ENCODE peak calls at places on chromosomes 2 and 18, in eight cellular contexts. One of them, this sample, is unnamed.

GRCh38 chr2:212791579-212791978 is 253.0 kb upstream of the ERBB4 start:
- DNase-seq in mesendoderm: no peak
- DNase-seq in heart left ventricle: no peak
- DNase-seq in endodermal cell: no peak
- DNase-seq in neuronal stem cell: no peak
- DNase-seq in right cardiac atrium: no peak
- DNase-seq in PC-3: no peak
- DNase-seq in thoracic aorta: no peak
- DNase-seq in this sample: no peak

GRCh38 chr2:71746946-71747501 is 293.7 kb downstream of the DYSF start:
- DNase-seq in heart left ventricle: peak; percentile 47
- DNase-seq in neuronal stem cell: no peak
- DNase-seq in right cardiac atrium: peak; percentile 78
- DNase-seq in endodermal cell: peak; percentile 55
- DNase-seq in thoracic aorta: peak; percentile 25
- DNase-seq in PC-3: peak; percentile 49
- DNase-seq in mesendoderm: peak; percentile 19
- DNase-seq in this sample: no peak

GRCh38 chr2:24894750-24895149 is 25.3 kb downstream of the ADCY3 start:
- DNase-seq in neuronal stem cell: no peak
- DNase-seq in mesendoderm: no peak
- DNase-seq in heart left ventricle: no peak
- DNase-seq in thoracic aorta: no peak
- DNase-seq in right cardiac atrium: no peak
- DNase-seq in endodermal cell: no peak
- DNase-seq in PC-3: no peak
- DNase-seq in this sample: no peak

GRCh38 chr2:37802106-37802791 is 122.8 kb upstream of the RMDN2 start:
- DNase-seq in right cardiac atrium: no peak
- DNase-seq in heart left ventricle: no peak
- DNase-seq in endodermal cell: no peak
- DNase-seq in PC-3: peak; percentile 85
- DNase-seq in neuronal stem cell: no peak
- DNase-seq in thoracic aorta: no peak
- DNase-seq in mesendoderm: no peak
- DNase-seq in this sample: no peak

GRCh38 chr2:1556776-1557466 is 143.7 kb downstream of the TPO start:
- DNase-seq in right cardiac atrium: peak; percentile 54
- DNase-seq in mesendoderm: peak; percentile 57
- DNase-seq in endodermal cell: no peak
- DNase-seq in heart left ventricle: peak; percentile 70
- DNase-seq in neuronal stem cell: no peak
- DNase-seq in thoracic aorta: no peak
- DNase-seq in PC-3: peak; percentile 59
- DNase-seq in this sample: no peak

GRCh38 chr2:208466920-208467298 is 60.3 kb downstream of the PTH2R start:
- DNase-seq in endodermal cell: no peak
- DNase-seq in neuronal stem cell: no peak
- DNase-seq in right cardiac atrium: no peak
- DNase-seq in mesendoderm: no peak
- DNase-seq in PC-3: no peak
- DNase-seq in heart left ventricle: no peak
- DNase-seq in thoracic aorta: no peak
- DNase-seq in this sample: no peak

GRCh38 chr18:8718401-8718913 is 13.1 kb downstream of the MTCL1 start:
- DNase-seq in thoracic aorta: no peak
- DNase-seq in heart left ventricle: no peak
- DNase-seq in neuronal stem cell: no peak
- DNase-seq in mesendoderm: no peak
- DNase-seq in right cardiac atrium: no peak
- DNase-seq in endodermal cell: no peak
- DNase-seq in PC-3: no peak
- DNase-seq in this sample: no peak

GRCh38 chr2:37984589-37984988 is 59.5 kb downstream of the RMDN2 start:
- DNase-seq in endodermal cell: no peak
- DNase-seq in PC-3: peak; percentile 41
- DNase-seq in heart left ventricle: no peak
- DNase-seq in thoracic aorta: no peak
- DNase-seq in right cardiac atrium: no peak
- DNase-seq in neuronal stem cell: no peak
- DNase-seq in mesendoderm: peak; percentile 13
- DNase-seq in this sample: no peak

GRCh38 chr2:44244135-44244871 is 31.0 kb upstream of the SLC3A1 start:
- DNase-seq in PC-3: peak; percentile 79
- DNase-seq in mesendoderm: peak; percentile 77
- DNase-seq in right cardiac atrium: peak; percentile 53
- DNase-seq in thoracic aorta: no peak
- DNase-seq in endodermal cell: peak; percentile 79
- DNase-seq in neuronal stem cell: peak; percentile 63
- DNase-seq in heart left ventricle: peak; percentile 47
- DNase-seq in this sample: no peak

GRCh38 chr2:25230128-25230527 is 61.7 kb upstream of the POMC start:
- DNase-seq in thoracic aorta: no peak
- DNase-seq in right cardiac atrium: no peak
- DNase-seq in mesendoderm: no peak
- DNase-seq in PC-3: no peak
- DNase-seq in heart left ventricle: no peak
- DNase-seq in endodermal cell: no peak
- DNase-seq in neuronal stem cell: no peak
- DNase-seq in this sample: no peak

GRCh38 chr2:17752892-17753802 is 463 bp downstream of the SMC6 start:
- DNase-seq in PC-3: peak; percentile 60
- DNase-seq in mesendoderm: peak; percentile 83
- DNase-seq in heart left ventricle: peak; percentile 54
- DNase-seq in neuronal stem cell: no peak
- DNase-seq in right cardiac atrium: no peak
- DNase-seq in thoracic aorta: no peak
- DNase-seq in endodermal cell: peak; percentile 82
- DNase-seq in this sample: no peak

GRCh38 chr2:43513796-43514195 is 82.0 kb downstream of the THADA start:
- DNase-seq in neuronal stem cell: no peak
- DNase-seq in thoracic aorta: no peak
- DNase-seq in right cardiac atrium: no peak
- DNase-seq in mesendoderm: no peak
- DNase-seq in endodermal cell: no peak
- DNase-seq in PC-3: no peak
- DNase-seq in heart left ventricle: no peak
- DNase-seq in this sample: no peak

GRCh38 chr2:44136186-44136585 is 32.5 kb upstream of the PPM1B start:
- DNase-seq in PC-3: peak; percentile 68
- DNase-seq in right cardiac atrium: no peak
- DNase-seq in mesendoderm: peak; percentile 95
- DNase-seq in thoracic aorta: no peak
- DNase-seq in neuronal stem cell: no peak
- DNase-seq in heart left ventricle: no peak
- DNase-seq in endodermal cell: no peak
- DNase-seq in this sample: no peak

GRCh38 chr2:29966256-29966655 is 44.9 kb upstream of the ALK start:
- DNase-seq in heart left ventricle: no peak
- DNase-seq in endodermal cell: no peak
- DNase-seq in right cardiac atrium: no peak
- DNase-seq in thoracic aorta: no peak
- DNase-seq in PC-3: no peak
- DNase-seq in neuronal stem cell: no peak
- DNase-seq in mesendoderm: no peak
- DNase-seq in this sample: peak; percentile 54

GRCh38 chr2:226511327-226511726 is 288.3 kb downstream of the IRS1 start:
- DNase-seq in mesendoderm: no peak
- DNase-seq in PC-3: no peak
- DNase-seq in thoracic aorta: no peak
- DNase-seq in heart left ventricle: no peak
- DNase-seq in endodermal cell: no peak
- DNase-seq in right cardiac atrium: no peak
- DNase-seq in neuronal stem cell: no peak
- DNase-seq in this sample: no peak

GRCh38 chr2:162058973-162059668 is 14.9 kb downstream of the DPP4 start:
- DNase-seq in mesendoderm: no peak
- DNase-seq in heart left ventricle: no peak
- DNase-seq in thoracic aorta: no peak
- DNase-seq in endodermal cell: no peak
- DNase-seq in right cardiac atrium: no peak
- DNase-seq in PC-3: no peak
- DNase-seq in neuronal stem cell: no peak
- DNase-seq in this sample: no peak

GRCh38 chr2:127411609-127412370 is 6.4 kb upstream of the PROC start:
- DNase-seq in thoracic aorta: no peak
- DNase-seq in heart left ventricle: no peak
- DNase-seq in right cardiac atrium: no peak
- DNase-seq in mesendoderm: no peak
- DNase-seq in neuronal stem cell: no peak
- DNase-seq in PC-3: no peak
- DNase-seq in endodermal cell: no peak
- DNase-seq in this sample: no peak

GRCh38 chr18:9673296-9674251 is 34.5 kb upstream of the RAB31 start:
- DNase-seq in PC-3: peak; percentile 94
- DNase-seq in mesendoderm: peak; percentile 87
- DNase-seq in right cardiac atrium: no peak
- DNase-seq in heart left ventricle: no peak
- DNase-seq in endodermal cell: peak; percentile 69
- DNase-seq in neuronal stem cell: no peak
- DNase-seq in thoracic aorta: no peak
- DNase-seq in this sample: peak; percentile 90

GRCh38 chr2:146634256-146635068 is 1210.4 kb upstream of the ACVR2A start:
- DNase-seq in neuronal stem cell: no peak
- DNase-seq in thoracic aorta: no peak
- DNase-seq in PC-3: peak; percentile 97
- DNase-seq in endodermal cell: no peak
- DNase-seq in right cardiac atrium: no peak
- DNase-seq in mesendoderm: no peak
- DNase-seq in heart left ventricle: no peak
- DNase-seq in this sample: peak; percentile 96

GRCh38 chr2:201259216-201259615 is 1.1 kb upstream of the CASP8 start:
- DNase-seq in mesendoderm: no peak
- DNase-seq in right cardiac atrium: no peak
- DNase-seq in heart left ventricle: no peak
- DNase-seq in thoracic aorta: no peak
- DNase-seq in neuronal stem cell: no peak
- DNase-seq in endodermal cell: peak; percentile 28
- DNase-seq in PC-3: no peak
- DNase-seq in this sample: no peak
- H3K4me1 ChIP-seq in mesendoderm: peaks cover 13% of the 10 kb centered on the region
- H3K4me1 ChIP-seq in right cardiac atrium: peaks cover 2% of the 10 kb centered on the region
- H3K4me1 ChIP-seq in heart left ventricle: no peaks in the 10 kb centered on the region
- H3K4me1 ChIP-seq in thoracic aorta: peaks cover 11% of the 10 kb centered on the region
- H3K4me1 ChIP-seq in neuronal stem cell: peaks cover 10% of the 10 kb centered on the region
- H3K4me1 ChIP-seq in endodermal cell: no peaks in the 10 kb centered on the region
- H3K4me1 ChIP-seq in PC-3: peaks cover 30% of the 10 kb centered on the region
- H3K4me1 ChIP-seq in this sample: peaks cover 20% of the 10 kb centered on the region

GRCh38 chr2:160652236-160652635 is 158.6 kb upstream of the RBMS1 start:
- DNase-seq in right cardiac atrium: no peak
- DNase-seq in thoracic aorta: no peak
- DNase-seq in mesendoderm: peak; percentile 66
- DNase-seq in PC-3: no peak
- DNase-seq in neuronal stem cell: no peak
- DNase-seq in heart left ventricle: no peak
- DNase-seq in endodermal cell: no peak
- DNase-seq in this sample: no peak
- H3K4me1 ChIP-seq in right cardiac atrium: peaks cover 8% of the 10 kb centered on the region
- H3K4me1 ChIP-seq in thoracic aorta: peaks cover 9% of the 10 kb centered on the region
- H3K4me1 ChIP-seq in mesendoderm: peaks cover 8% of the 10 kb centered on the region
- H3K4me1 ChIP-seq in PC-3: peaks cover 53% of the 10 kb centered on the region
- H3K4me1 ChIP-seq in neuronal stem cell: peaks cover 21% of the 10 kb centered on the region
- H3K4me1 ChIP-seq in heart left ventricle: no peaks in the 10 kb centered on the region
- H3K4me1 ChIP-seq in endodermal cell: peaks cover 13% of the 10 kb centered on the region
- H3K4me1 ChIP-seq in this sample: peaks cover 50% of the 10 kb centered on the region

GRCh38 chr2:47272905-47273758 is 118.0 kb upstream of the STPG4 start:
- DNase-seq in right cardiac atrium: no peak
- DNase-seq in thoracic aorta: no peak
- DNase-seq in neuronal stem cell: no peak
- DNase-seq in PC-3: no peak
- DNase-seq in heart left ventricle: no peak
- DNase-seq in mesendoderm: no peak
- DNase-seq in endodermal cell: no peak
- DNase-seq in this sample: no peak

GRCh38 chr2:47269316-47270232 is 114.5 kb upstream of the STPG4 start:
- DNase-seq in neuronal stem cell: no peak
- DNase-seq in PC-3: peak; percentile 99
- DNase-seq in thoracic aorta: peak; percentile 86
- DNase-seq in heart left ventricle: peak; percentile 80
- DNase-seq in right cardiac atrium: peak; percentile 84
- DNase-seq in endodermal cell: no peak
- DNase-seq in mesendoderm: peak; percentile 64
- DNase-seq in this sample: peak; percentile 97

GRCh38 chr2:47272031-47272864 is 117.1 kb upstream of the STPG4 start:
- DNase-seq in neuronal stem cell: peak; percentile 48
- DNase-seq in right cardiac atrium: peak; percentile 80
- DNase-seq in endodermal cell: peak; percentile 92
- DNase-seq in thoracic aorta: peak; percentile 28
- DNase-seq in heart left ventricle: peak; percentile 86
- DNase-seq in PC-3: peak; percentile 70
- DNase-seq in mesendoderm: no peak
- DNase-seq in this sample: peak; percentile 33

GRCh38 chr2:47271054-47272000 is 116.2 kb upstream of the STPG4 start:
- DNase-seq in right cardiac atrium: no peak
- DNase-seq in endodermal cell: no peak
- DNase-seq in thoracic aorta: no peak
- DNase-seq in PC-3: no peak
- DNase-seq in heart left ventricle: no peak
- DNase-seq in neuronal stem cell: no peak
- DNase-seq in mesendoderm: no peak
- DNase-seq in this sample: no peak

DNA sequence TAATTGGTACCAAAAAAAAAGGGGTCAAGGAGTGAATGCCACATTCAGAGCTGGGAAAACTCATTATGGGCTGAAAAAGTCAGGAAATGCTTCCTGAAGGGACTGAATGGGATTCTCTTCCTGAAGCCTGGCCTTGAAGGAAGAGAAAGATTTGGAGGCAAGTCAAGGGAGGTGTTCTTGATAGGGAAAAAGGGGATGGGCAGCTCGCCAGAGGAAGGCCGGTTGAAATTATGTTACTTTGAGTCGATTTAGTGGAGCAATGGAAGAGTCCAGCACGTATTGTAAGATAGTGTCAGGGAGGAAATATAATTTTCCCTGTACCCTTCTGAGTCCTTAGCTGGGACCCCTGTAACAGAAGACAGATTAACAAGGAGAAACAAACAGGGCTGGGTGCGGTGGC is 115.3 kb upstream of the STPG4 start:
- DNase-seq in PC-3: no peak
- DNase-seq in neuronal stem cell: no peak
- DNase-seq in thoracic aorta: no peak
- DNase-seq in mesendoderm: no peak
- DNase-seq in heart left ventricle: no peak
- DNase-seq in endodermal cell: no peak
- DNase-seq in right cardiac atrium: peak; percentile 33
- DNase-seq in this sample: no peak
- H3K4me1 ChIP-seq in PC-3: peaks cover 56% of the 10 kb centered on the region
- H3K4me1 ChIP-seq in neuronal stem cell: peaks cover 5% of the 10 kb centered on the region
- H3K4me1 ChIP-seq in thoracic aorta: peaks cover 26% of the 10 kb centered on the region
- H3K4me1 ChIP-seq in mesendoderm: peaks cover 5% of the 10 kb centered on the region
- H3K4me1 ChIP-seq in heart left ventricle: peaks cover 9% of the 10 kb centered on the region
- H3K4me1 ChIP-seq in endodermal cell: peaks cover 9% of the 10 kb centered on the region
- H3K4me1 ChIP-seq in right cardiac atrium: peaks cover 11% of the 10 kb centered on the region
- H3K4me1 ChIP-seq in this sample: peaks cover 15% of the 10 kb centered on the region

DNA sequence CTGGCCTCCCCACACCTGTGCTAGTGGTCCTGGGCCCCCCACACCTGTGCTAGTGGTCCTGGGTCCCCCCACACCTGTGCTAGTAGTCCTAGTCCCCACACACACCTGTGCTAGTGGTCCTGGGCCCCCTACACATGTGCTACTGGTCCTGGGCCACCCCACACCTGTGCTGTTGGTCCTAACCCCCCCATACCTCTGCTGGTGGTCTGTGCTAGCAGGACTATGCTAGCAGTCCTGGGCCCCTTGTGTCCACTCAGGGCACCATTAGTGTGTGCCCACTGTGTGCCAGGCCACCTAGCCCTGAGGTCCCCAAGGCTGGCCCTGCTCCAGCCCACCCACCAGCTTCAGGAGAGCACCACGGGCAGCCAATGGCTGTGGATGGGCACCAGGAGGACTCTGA is 558.2 kb upstream of the SALL3 start:
- DNase-seq in mesendoderm: no peak
- DNase-seq in right cardiac atrium: no peak
- DNase-seq in neuronal stem cell: no peak
- DNase-seq in thoracic aorta: no peak
- DNase-seq in PC-3: no peak
- DNase-seq in heart left ventricle: no peak
- DNase-seq in endodermal cell: no peak
- DNase-seq in this sample: no peak
- H3K4me1 ChIP-seq in mesendoderm: no peaks in the 10 kb centered on the region
- H3K4me1 ChIP-seq in right cardiac atrium: no peaks in the 10 kb centered on the region
- H3K4me1 ChIP-seq in neuronal stem cell: no peaks in the 10 kb centered on the region
- H3K4me1 ChIP-seq in thoracic aorta: no peaks in the 10 kb centered on the region
- H3K4me1 ChIP-seq in PC-3: no peaks in the 10 kb centered on the region
- H3K4me1 ChIP-seq in heart left ventricle: no peaks in the 10 kb centered on the region
- H3K4me1 ChIP-seq in endodermal cell: no peaks in the 10 kb centered on the region
- H3K4me1 ChIP-seq in this sample: no peaks in the 10 kb centered on the region

This sample was measured in keratinocyte.